ENCODE peak calls at places on chromosomes 12 and 14, in ten cellular contexts. One of them, this sample, is unnamed.

GRCh38 chr12:21656931-21657335 is 709 bp downstream of the LDHB start:
- DNase-seq in lung: no peak
- DNase-seq in SK-N-SH: peak
- DNase-seq in pancreas: no peak
- DNase-seq in OCI-LY7: peak
- DNase-seq in stomach: peak
- DNase-seq in IMR-90: peak
- DNase-seq in testis: peak
- DNase-seq in HFF-Myc: peak
- DNase-seq in GM12865: peak
- DNase-seq in this sample: peak

GRCh38 chr14:48325486-48325885 is 650.1 kb upstream of the MDGA2 start:
- DNase-seq in lung: no peak
- DNase-seq in HFF-Myc: no peak
- DNase-seq in stomach: no peak
- DNase-seq in IMR-90: peak
- DNase-seq in testis: no peak
- DNase-seq in SK-N-SH: no peak
- DNase-seq in GM12865: no peak
- DNase-seq in pancreas: no peak
- DNase-seq in OCI-LY7: no peak
- DNase-seq in this sample: no peak

GRCh38 chr14:61526405-61527312 is 168.7 kb upstream of the HIF1A start:
- DNase-seq in stomach: peak
- DNase-seq in HFF-Myc: no peak
- DNase-seq in SK-N-SH: no peak
- DNase-seq in IMR-90: no peak
- DNase-seq in OCI-LY7: no peak
- DNase-seq in testis: no peak
- DNase-seq in GM12865: no peak
- DNase-seq in pancreas: peak
- DNase-seq in lung: peak
- DNase-seq in this sample: peak

GRCh38 chr12:59940676-59941342 is 345.0 kb downstream of the SLC16A7 start:
- DNase-seq in IMR-90: no peak
- DNase-seq in testis: no peak
- DNase-seq in lung: no peak
- DNase-seq in GM12865: no peak
- DNase-seq in SK-N-SH: no peak
- DNase-seq in pancreas: no peak
- DNase-seq in OCI-LY7: no peak
- DNase-seq in stomach: no peak
- DNase-seq in HFF-Myc: no peak
- DNase-seq in this sample: no peak

GRCh38 chr14:37709419-37710195 is 114.2 kb downstream of the TTC6 start:
- DNase-seq in pancreas: no peak
- DNase-seq in SK-N-SH: no peak
- DNase-seq in GM12865: no peak
- DNase-seq in lung: no peak
- DNase-seq in testis: no peak
- DNase-seq in OCI-LY7: peak
- DNase-seq in IMR-90: peak
- DNase-seq in HFF-Myc: peak
- DNase-seq in stomach: no peak
- DNase-seq in this sample: no peak

GRCh38 chr12:4214912-4215861 is 58.4 kb upstream of the CCND2 start:
- DNase-seq in pancreas: no peak
- DNase-seq in SK-N-SH: no peak
- DNase-seq in lung: peak
- DNase-seq in GM12865: peak
- DNase-seq in HFF-Myc: no peak
- DNase-seq in OCI-LY7: no peak
- DNase-seq in stomach: peak
- DNase-seq in IMR-90: no peak
- DNase-seq in testis: peak
- DNase-seq in this sample: peak

GRCh38 chr12:1993341-1993740 is 10.9 kb downstream of the DCP1B start:
- DNase-seq in GM12865: no peak
- DNase-seq in testis: no peak
- DNase-seq in HFF-Myc: peak
- DNase-seq in IMR-90: peak
- DNase-seq in stomach: no peak
- DNase-seq in OCI-LY7: no peak
- DNase-seq in lung: no peak
- DNase-seq in SK-N-SH: no peak
- DNase-seq in pancreas: no peak
- DNase-seq in this sample: peak

GRCh38 chr12:810635-811415 is 58.4 kb downstream of the WNK1 start:
- DNase-seq in OCI-LY7: no peak
- DNase-seq in pancreas: no peak
- DNase-seq in SK-N-SH: no peak
- DNase-seq in IMR-90: peak
- DNase-seq in lung: no peak
- DNase-seq in GM12865: peak
- DNase-seq in HFF-Myc: no peak
- DNase-seq in stomach: no peak
- DNase-seq in testis: no peak
- DNase-seq in this sample: peak

GRCh38 chr14:55731881-55732498 is 152.0 kb downstream of the KTN1 start:
- DNase-seq in GM12865: peak
- DNase-seq in pancreas: no peak
- DNase-seq in testis: peak
- DNase-seq in SK-N-SH: no peak
- DNase-seq in lung: no peak
- DNase-seq in IMR-90: peak
- DNase-seq in HFF-Myc: no peak
- DNase-seq in OCI-LY7: peak
- DNase-seq in stomach: peak
- DNase-seq in this sample: peak

GRCh38 chr12:1668833-1669543 is 21.9 kb upstream of the ADIPOR2 start:
- DNase-seq in SK-N-SH: no peak
- DNase-seq in IMR-90: no peak
- DNase-seq in GM12865: no peak
- DNase-seq in HFF-Myc: no peak
- DNase-seq in testis: no peak
- DNase-seq in pancreas: no peak
- DNase-seq in stomach: no peak
- DNase-seq in OCI-LY7: no peak
- DNase-seq in lung: no peak
- DNase-seq in this sample: no peak

GRCh38 chr12:54082402-54082892 is 28.8 kb downstream of the HOXC4 start:
- DNase-seq in GM12865: no peak
- DNase-seq in lung: no peak
- DNase-seq in testis: peak
- DNase-seq in HFF-Myc: no peak
- DNase-seq in SK-N-SH: peak
- DNase-seq in pancreas: peak
- DNase-seq in stomach: peak
- DNase-seq in IMR-90: no peak
- DNase-seq in OCI-LY7: peak
- DNase-seq in this sample: peak

GRCh38 chr14:85441909-85442643 is 87.9 kb upstream of the FLRT2 start:
- DNase-seq in OCI-LY7: no peak
- DNase-seq in stomach: no peak
- DNase-seq in SK-N-SH: no peak
- DNase-seq in testis: no peak
- DNase-seq in lung: no peak
- DNase-seq in HFF-Myc: no peak
- DNase-seq in IMR-90: no peak
- DNase-seq in GM12865: no peak
- DNase-seq in pancreas: no peak
- DNase-seq in this sample: no peak

GRCh38 chr14:53167602-53168328 is 14.6 kb upstream of the DDHD1 start:
- DNase-seq in lung: no peak
- DNase-seq in SK-N-SH: no peak
- DNase-seq in stomach: no peak
- DNase-seq in IMR-90: peak
- DNase-seq in pancreas: no peak
- DNase-seq in GM12865: no peak
- DNase-seq in testis: no peak
- DNase-seq in HFF-Myc: no peak
- DNase-seq in OCI-LY7: no peak
- DNase-seq in this sample: no peak

GRCh38 chr14:74630881-74631690 is 19.0 kb upstream of the LTBP2 start:
- DNase-seq in testis: no peak
- DNase-seq in stomach: no peak
- DNase-seq in GM12865: no peak
- DNase-seq in SK-N-SH: no peak
- DNase-seq in lung: no peak
- DNase-seq in IMR-90: peak
- DNase-seq in HFF-Myc: no peak
- DNase-seq in pancreas: no peak
- DNase-seq in OCI-LY7: no peak
- DNase-seq in this sample: no peak

GRCh38 chr12:94941440-94941862 is 62.0 kb downstream of the NDUFA12 start:
- DNase-seq in pancreas: no peak
- DNase-seq in GM12865: peak
- DNase-seq in HFF-Myc: no peak
- DNase-seq in IMR-90: peak
- DNase-seq in OCI-LY7: no peak
- DNase-seq in testis: no peak
- DNase-seq in stomach: no peak
- DNase-seq in SK-N-SH: peak
- DNase-seq in lung: peak
- DNase-seq in this sample: peak

GRCh38 chr14:97218713-97219355 is 421.7 kb downstream of the VRK1 start:
- DNase-seq in lung: no peak
- DNase-seq in stomach: no peak
- DNase-seq in HFF-Myc: no peak
- DNase-seq in GM12865: no peak
- DNase-seq in IMR-90: no peak
- DNase-seq in SK-N-SH: peak
- DNase-seq in pancreas: no peak
- DNase-seq in testis: peak
- DNase-seq in OCI-LY7: no peak
- DNase-seq in this sample: peak

GRCh38 chr14:50044040-50044651 is 72.2 kb downstream of the VCPKMT start:
- DNase-seq in stomach: no peak
- DNase-seq in testis: no peak
- DNase-seq in SK-N-SH: no peak
- DNase-seq in GM12865: peak
- DNase-seq in lung: no peak
- DNase-seq in OCI-LY7: peak
- DNase-seq in IMR-90: no peak
- DNase-seq in pancreas: no peak
- DNase-seq in HFF-Myc: no peak
- DNase-seq in this sample: peak

GRCh38 chr14:75162631-75163030 is 13.8 kb downstream of the TMED10 start:
- DNase-seq in testis: no peak
- DNase-seq in stomach: no peak
- DNase-seq in HFF-Myc: no peak
- DNase-seq in OCI-LY7: no peak
- DNase-seq in IMR-90: no peak
- DNase-seq in GM12865: no peak
- DNase-seq in pancreas: no peak
- DNase-seq in SK-N-SH: no peak
- DNase-seq in lung: no peak
- DNase-seq in this sample: no peak

GRCh38 chr12:8819676-8819980 is 2.8 kb upstream of the A2ML1 start:
- DNase-seq in SK-N-SH: no peak
- DNase-seq in pancreas: no peak
- DNase-seq in stomach: no peak
- DNase-seq in OCI-LY7: no peak
- DNase-seq in lung: no peak
- DNase-seq in HFF-Myc: no peak
- DNase-seq in IMR-90: peak
- DNase-seq in testis: no peak
- DNase-seq in GM12865: no peak
- DNase-seq in this sample: no peak

GRCh38 chr12:78457951-78458350 is 406.6 kb upstream of the SYT1 start:
- DNase-seq in OCI-LY7: peak
- DNase-seq in pancreas: no peak
- DNase-seq in IMR-90: peak
- DNase-seq in SK-N-SH: no peak
- DNase-seq in lung: no peak
- DNase-seq in HFF-Myc: no peak
- DNase-seq in stomach: no peak
- DNase-seq in testis: no peak
- DNase-seq in GM12865: peak
- DNase-seq in this sample: no peak

GRCh38 chr12:43338848-43339526 is 213.0 kb downstream of the ADAMTS20 start:
- DNase-seq in stomach: no peak
- DNase-seq in OCI-LY7: no peak
- DNase-seq in GM12865: peak
- DNase-seq in pancreas: no peak
- DNase-seq in SK-N-SH: peak
- DNase-seq in HFF-Myc: peak
- DNase-seq in testis: no peak
- DNase-seq in lung: no peak
- DNase-seq in IMR-90: peak
- DNase-seq in this sample: no peak

GRCh38 chr12:119642986-119643385 is 24.9 kb upstream of the PRKAB1 start:
- DNase-seq in HFF-Myc: no peak
- DNase-seq in SK-N-SH: no peak
- DNase-seq in IMR-90: no peak
- DNase-seq in testis: peak
- DNase-seq in OCI-LY7: no peak
- DNase-seq in lung: no peak
- DNase-seq in stomach: no peak
- DNase-seq in pancreas: no peak
- DNase-seq in GM12865: no peak
- DNase-seq in this sample: no peak
- TF ChIP-seq CTCF in HFF-Myc: peak
- TF ChIP-seq CTCF in SK-N-SH: peak
- TF ChIP-seq CTCF in IMR-90: peak
- TF ChIP-seq CTCF in testis: no peak
- TF ChIP-seq CTCF in OCI-LY7: peak
- TF ChIP-seq CTCF in lung: no peak
- TF ChIP-seq CTCF in stomach: no peak
- TF ChIP-seq CTCF in pancreas: no peak
- TF ChIP-seq CTCF in GM12865: peak
- TF ChIP-seq CTCF in this sample: peak

GRCh38 chr12:118840399-118840798 is 140.9 kb upstream of the SRRM4 start:
- DNase-seq in GM12865: peak
- DNase-seq in SK-N-SH: peak
- DNase-seq in lung: no peak
- DNase-seq in HFF-Myc: no peak
- DNase-seq in stomach: no peak
- DNase-seq in testis: no peak
- DNase-seq in IMR-90: no peak
- DNase-seq in pancreas: no peak
- DNase-seq in OCI-LY7: peak
- DNase-seq in this sample: no peak
- TF ChIP-seq CTCF in GM12865: peak
- TF ChIP-seq CTCF in SK-N-SH: no peak
- TF ChIP-seq CTCF in lung: no peak
- TF ChIP-seq CTCF in HFF-Myc: no peak
- TF ChIP-seq CTCF in stomach: no peak
- TF ChIP-seq CTCF in testis: no peak
- TF ChIP-seq CTCF in IMR-90: no peak
- TF ChIP-seq CTCF in pancreas: no peak
- TF ChIP-seq CTCF in OCI-LY7: peak
- TF ChIP-seq CTCF in this sample: no peak

GRCh38 chr12:32293808-32294419 is 105.4 kb upstream of the FGD4 start:
- DNase-seq in stomach: no peak
- DNase-seq in IMR-90: no peak
- DNase-seq in HFF-Myc: no peak
- DNase-seq in testis: no peak
- DNase-seq in OCI-LY7: no peak
- DNase-seq in GM12865: no peak
- DNase-seq in pancreas: no peak
- DNase-seq in SK-N-SH: no peak
- DNase-seq in lung: no peak
- DNase-seq in this sample: no peak
- TF ChIP-seq CTCF in stomach: no peak
- TF ChIP-seq CTCF in IMR-90: no peak
- TF ChIP-seq CTCF in HFF-Myc: no peak
- TF ChIP-seq CTCF in testis: no peak
- TF ChIP-seq CTCF in OCI-LY7: peak
- TF ChIP-seq CTCF in GM12865: no peak
- TF ChIP-seq CTCF in pancreas: no peak
- TF ChIP-seq CTCF in SK-N-SH: peak
- TF ChIP-seq CTCF in lung: no peak
- TF ChIP-seq CTCF in this sample: no peak

GRCh38 chr12:108768591-108769500 is 37.5 kb upstream of the CORO1C start:
- DNase-seq in testis: no peak
- DNase-seq in GM12865: peak
- DNase-seq in stomach: peak
- DNase-seq in SK-N-SH: peak
- DNase-seq in IMR-90: no peak
- DNase-seq in pancreas: peak
- DNase-seq in lung: peak
- DNase-seq in OCI-LY7: no peak
- DNase-seq in HFF-Myc: no peak
- DNase-seq in this sample: peak
- TF ChIP-seq CTCF in testis: no peak
- TF ChIP-seq CTCF in GM12865: no peak
- TF ChIP-seq CTCF in stomach: no peak
- TF ChIP-seq CTCF in SK-N-SH: no peak
- TF ChIP-seq CTCF in IMR-90: no peak
- TF ChIP-seq CTCF in pancreas: no peak
- TF ChIP-seq CTCF in lung: no peak
- TF ChIP-seq CTCF in OCI-LY7: no peak
- TF ChIP-seq CTCF in HFF-Myc: no peak
- TF ChIP-seq CTCF in this sample: no peak

This sample was measured in activated CD8-positive, alpha-beta T cell treated with anti-CD3 and anti-CD28 coated beads for 36 hours.